ENCODE peak calls at places on chromosomes 11 and 22, in six cellular contexts. One of them, this sample, is unnamed.

GRCh38 chr11:114027941-114028340 is 31.6 kb upstream of the ZBTB16 start:
- DNase-seq in MM.1S: no peak
- DNase-seq in left ventricle myocardium inferior: no peak
- DNase-seq in A549: no peak
- DNase-seq in IMR-90: no peak
- DNase-seq in psoas muscle: no peak
- DNase-seq in this sample: no peak

GRCh38 chr11:130945945-130946344 is 29.7 kb upstream of the SNX19 start:
- DNase-seq in MM.1S: no peak
- DNase-seq in left ventricle myocardium inferior: peak
- DNase-seq in A549: no peak
- DNase-seq in IMR-90: peak
- DNase-seq in psoas muscle: peak
- DNase-seq in this sample: peak

GRCh38 chr22:27422442-27422841 is 379.1 kb downstream of the MN1 start:
- DNase-seq in MM.1S: no peak
- DNase-seq in left ventricle myocardium inferior: no peak
- DNase-seq in A549: no peak
- DNase-seq in IMR-90: no peak
- DNase-seq in psoas muscle: no peak
- DNase-seq in this sample: no peak

GRCh38 chr11:43931717-43932039 is 10.8 kb upstream of the C11orf96 start:
- DNase-seq in MM.1S: no peak
- DNase-seq in left ventricle myocardium inferior: no peak
- DNase-seq in A549: peak
- DNase-seq in IMR-90: no peak
- DNase-seq in psoas muscle: no peak
- DNase-seq in this sample: no peak

GRCh38 chr11:92662580-92662979 is 306.9 kb upstream of the MTNR1B start:
- DNase-seq in MM.1S: no peak
- DNase-seq in left ventricle myocardium inferior: no peak
- DNase-seq in A549: no peak
- DNase-seq in IMR-90: no peak
- DNase-seq in psoas muscle: no peak
- DNase-seq in this sample: no peak

GRCh38 chr11:123231263-123231662 is 36.2 kb upstream of the CLMP start:
- DNase-seq in MM.1S: no peak
- DNase-seq in left ventricle myocardium inferior: no peak
- DNase-seq in A549: peak
- DNase-seq in IMR-90: peak
- DNase-seq in psoas muscle: no peak
- DNase-seq in this sample: no peak

GRCh38 chr22:45639747-45640102 is 31.9 kb upstream of the ATXN10 start:
- DNase-seq in MM.1S: no peak
- DNase-seq in left ventricle myocardium inferior: no peak
- DNase-seq in A549: no peak
- DNase-seq in IMR-90: no peak
- DNase-seq in psoas muscle: no peak
- DNase-seq in this sample: no peak

GRCh38 chr22:28600546-28601143 is 79.0 kb downstream of the TTC28 start:
- DNase-seq in MM.1S: peak
- DNase-seq in left ventricle myocardium inferior: no peak
- DNase-seq in A549: peak
- DNase-seq in IMR-90: peak
- DNase-seq in psoas muscle: no peak
- DNase-seq in this sample: peak

GRCh38 chr22:43136255-43136654 is 6.9 kb downstream of the MCAT start:
- DNase-seq in MM.1S: no peak
- DNase-seq in left ventricle myocardium inferior: peak
- DNase-seq in A549: peak
- DNase-seq in IMR-90: peak
- DNase-seq in psoas muscle: no peak
- DNase-seq in this sample: no peak

GRCh38 chr11:70433038-70433437 is 34.7 kb downstream of the CTTN start:
- DNase-seq in MM.1S: no peak
- DNase-seq in left ventricle myocardium inferior: no peak
- DNase-seq in A549: no peak
- DNase-seq in IMR-90: no peak
- DNase-seq in psoas muscle: no peak
- DNase-seq in this sample: no peak

GRCh38 chr11:91174734-91175133 is 951.9 kb upstream of the CHORDC1 start:
- DNase-seq in MM.1S: no peak
- DNase-seq in left ventricle myocardium inferior: no peak
- DNase-seq in A549: no peak
- DNase-seq in IMR-90: no peak
- DNase-seq in psoas muscle: no peak
- DNase-seq in this sample: no peak

GRCh38 chr22:29128891-29129643 is 56.2 kb downstream of the KREMEN1 start:
- DNase-seq in MM.1S: no peak
- DNase-seq in left ventricle myocardium inferior: no peak
- DNase-seq in A549: no peak
- DNase-seq in IMR-90: peak
- DNase-seq in psoas muscle: no peak
- DNase-seq in this sample: no peak

GRCh38 chr11:58924230-58924629 is 15.1 kb upstream of the GLYATL1 start:
- DNase-seq in MM.1S: no peak
- DNase-seq in left ventricle myocardium inferior: no peak
- DNase-seq in A549: no peak
- DNase-seq in IMR-90: no peak
- DNase-seq in psoas muscle: no peak
- DNase-seq in this sample: no peak

GRCh38 chr11:57217053-57217452 is 20.0 kb downstream of the APLNR start:
- DNase-seq in MM.1S: no peak
- DNase-seq in left ventricle myocardium inferior: peak
- DNase-seq in A549: no peak
- DNase-seq in IMR-90: no peak
- DNase-seq in psoas muscle: no peak
- DNase-seq in this sample: no peak

GRCh38 chr22:20298803-20299735 is 20.8 kb downstream of the DGCR6L start:
- DNase-seq in MM.1S: peak
- DNase-seq in left ventricle myocardium inferior: peak
- DNase-seq in A549: peak
- DNase-seq in IMR-90: peak
- DNase-seq in psoas muscle: peak
- DNase-seq in this sample: peak

GRCh38 chr22:21015051-21016006 is at the start of gene P2RX6:
- DNase-seq in MM.1S: no peak
- DNase-seq in left ventricle myocardium inferior: no peak
- DNase-seq in A549: no peak
- DNase-seq in IMR-90: peak
- DNase-seq in psoas muscle: peak
- DNase-seq in this sample: no peak

GRCh38 chr11:118366287-118366686 is 6.9 kb downstream of the UBE4A start:
- DNase-seq in MM.1S: no peak
- DNase-seq in left ventricle myocardium inferior: no peak
- DNase-seq in A549: no peak
- DNase-seq in IMR-90: no peak
- DNase-seq in psoas muscle: no peak
- DNase-seq in this sample: no peak

GRCh38 chr22:31646186-31647019 is 15.6 kb downstream of the PISD start:
- DNase-seq in MM.1S: no peak
- DNase-seq in left ventricle myocardium inferior: no peak
- DNase-seq in A549: peak
- DNase-seq in IMR-90: peak
- DNase-seq in psoas muscle: no peak
- DNase-seq in this sample: peak

GRCh38 chr11:1823376-1824220 is 11.2 kb upstream of the SYT8 start:
- DNase-seq in MM.1S: no peak
- DNase-seq in left ventricle myocardium inferior: no peak
- DNase-seq in A549: no peak
- DNase-seq in IMR-90: no peak
- DNase-seq in psoas muscle: no peak
- DNase-seq in this sample: no peak

GRCh38 chr11:88179966-88180629 is 4.9 kb upstream of the RAB38 start:
- DNase-seq in MM.1S: no peak
- DNase-seq in left ventricle myocardium inferior: no peak
- DNase-seq in A549: no peak
- DNase-seq in IMR-90: peak
- DNase-seq in psoas muscle: no peak
- DNase-seq in this sample: peak

GRCh38 chr22:49971232-49972162 is 10.9 kb downstream of the PIM3 start:
- DNase-seq in MM.1S: peak
- DNase-seq in left ventricle myocardium inferior: peak
- DNase-seq in A549: peak
- DNase-seq in IMR-90: no peak
- DNase-seq in psoas muscle: peak
- DNase-seq in this sample: no peak

GRCh38 chr22:45083659-45084305 is 74.0 kb upstream of the PHF21B start:
- DNase-seq in MM.1S: no peak
- DNase-seq in left ventricle myocardium inferior: no peak
- DNase-seq in A549: peak
- DNase-seq in IMR-90: peak
- DNase-seq in psoas muscle: no peak
- DNase-seq in this sample: peak

GRCh38 chr11:79949574-79949973 is 508.7 kb upstream of the TENM4 start:
- DNase-seq in MM.1S: no peak
- DNase-seq in left ventricle myocardium inferior: no peak
- DNase-seq in A549: no peak
- DNase-seq in IMR-90: no peak
- DNase-seq in psoas muscle: no peak
- DNase-seq in this sample: no peak

GRCh38 chr11:13663631-13664071 is 4.8 kb upstream of the FAR1 start:
- DNase-seq in MM.1S: no peak
- DNase-seq in left ventricle myocardium inferior: no peak
- DNase-seq in A549: no peak
- DNase-seq in IMR-90: peak
- DNase-seq in psoas muscle: no peak
- DNase-seq in this sample: peak

GRCh38 chr22:33803371-33803770 is 116.9 kb downstream of the LARGE1 start:
- DNase-seq in MM.1S: no peak
- DNase-seq in left ventricle myocardium inferior: no peak
- DNase-seq in A549: peak
- DNase-seq in IMR-90: peak
- DNase-seq in psoas muscle: no peak
- DNase-seq in this sample: no peak

GRCh38 chr11:131904756-131905155 is 534.3 kb downstream of the NTM start:
- DNase-seq in MM.1S: no peak
- DNase-seq in left ventricle myocardium inferior: no peak
- DNase-seq in A549: no peak
- DNase-seq in IMR-90: no peak
- DNase-seq in psoas muscle: no peak
- DNase-seq in this sample: no peak

GRCh38 chr11:62556102-62556871 is 9.7 kb upstream of the AHNAK start:
- DNase-seq in MM.1S: peak
- DNase-seq in left ventricle myocardium inferior: peak
- DNase-seq in A549: peak
- DNase-seq in IMR-90: peak
- DNase-seq in psoas muscle: peak
- DNase-seq in this sample: peak

GRCh38 chr11:62559204-62559603 is 12.6 kb upstream of the AHNAK start:
- DNase-seq in MM.1S: no peak
- DNase-seq in left ventricle myocardium inferior: no peak
- DNase-seq in A549: no peak
- DNase-seq in IMR-90: no peak
- DNase-seq in psoas muscle: no peak
- DNase-seq in this sample: no peak

GRCh38 chr11:62556872-62557631 is 10.4 kb upstream of the AHNAK start:
- DNase-seq in MM.1S: peak
- DNase-seq in left ventricle myocardium inferior: no peak
- DNase-seq in A549: no peak
- DNase-seq in IMR-90: peak
- DNase-seq in psoas muscle: no peak
- DNase-seq in this sample: no peak

GRCh38 chr11:62558669-62559068 is 12.1 kb upstream of the AHNAK start:
- DNase-seq in MM.1S: no peak
- DNase-seq in left ventricle myocardium inferior: peak
- DNase-seq in A549: no peak
- DNase-seq in IMR-90: no peak
- DNase-seq in psoas muscle: no peak
- DNase-seq in this sample: no peak

GRCh38 chr11:62560566-62561103 is 13.1 kb downstream of the EEF1G start:
- DNase-seq in MM.1S: peak
- DNase-seq in left ventricle myocardium inferior: peak
- DNase-seq in A549: peak
- DNase-seq in IMR-90: peak
- DNase-seq in psoas muscle: peak
- DNase-seq in this sample: peak
- TF ChIP-seq CTCF in MM.1S: peak
- TF ChIP-seq CTCF in left ventricle myocardium inferior: peak
- TF ChIP-seq CTCF in A549: peak
- TF ChIP-seq CTCF in IMR-90: peak
- TF ChIP-seq CTCF in psoas muscle: peak
- TF ChIP-seq CTCF in this sample: peak

DNA sequence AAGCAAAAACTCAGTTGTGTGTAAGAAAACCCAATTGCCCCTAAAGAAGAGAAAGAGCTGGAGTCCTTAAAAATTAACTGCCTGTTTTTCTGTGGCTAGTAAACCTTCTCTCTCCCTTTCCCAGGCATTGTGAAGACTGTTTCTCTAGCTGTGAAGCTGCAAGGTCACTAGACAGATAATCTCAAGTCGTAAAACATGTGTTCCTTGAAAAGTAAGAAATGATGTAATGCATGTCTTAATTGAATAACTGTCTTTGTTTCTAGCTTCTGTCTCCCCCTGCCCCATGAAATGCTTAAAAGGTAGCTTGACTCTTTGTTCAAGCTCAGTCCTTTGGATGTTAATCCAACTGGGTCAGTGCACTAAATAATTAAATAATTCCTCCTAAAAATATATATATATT is 29.5 kb upstream of the FAM181B start:
- DNase-seq in MM.1S: no peak
- DNase-seq in left ventricle myocardium inferior: no peak
- DNase-seq in A549: no peak
- DNase-seq in IMR-90: no peak
- DNase-seq in psoas muscle: no peak
- DNase-seq in this sample: no peak
- H3K27ac ChIP-seq in MM.1S: no peak
- H3K27ac ChIP-seq in left ventricle myocardium inferior: no peak
- H3K27ac ChIP-seq in A549: no peak
- H3K27ac ChIP-seq in IMR-90: no peak
- H3K27ac ChIP-seq in psoas muscle: no peak
- H3K27ac ChIP-seq in this sample: no peak

GRCh38 chr11:19342036-19342435 is 101.3 kb upstream of the E2F8 start:
- DNase-seq in MM.1S: no peak
- DNase-seq in left ventricle myocardium inferior: no peak
- DNase-seq in A549: no peak
- DNase-seq in IMR-90: no peak
- DNase-seq in psoas muscle: no peak
- DNase-seq in this sample: no peak
- TF ChIP-seq CTCF in MM.1S: no peak
- TF ChIP-seq CTCF in left ventricle myocardium inferior: no peak
- TF ChIP-seq CTCF in A549: no peak
- TF ChIP-seq CTCF in IMR-90: no peak
- TF ChIP-seq CTCF in psoas muscle: no peak
- TF ChIP-seq CTCF in this sample: no peak

GRCh38 chr11:44946268-44946667 is 4.4 kb downstream of the TP53I11 start:
- DNase-seq in MM.1S: no peak
- DNase-seq in left ventricle myocardium inferior: peak
- DNase-seq in A549: no peak
- DNase-seq in IMR-90: no peak
- DNase-seq in psoas muscle: peak
- DNase-seq in this sample: no peak
- H3K27ac ChIP-seq in MM.1S: no peak
- H3K27ac ChIP-seq in left ventricle myocardium inferior: peak
- H3K27ac ChIP-seq in A549: no peak
- H3K27ac ChIP-seq in IMR-90: no peak
- H3K27ac ChIP-seq in psoas muscle: peak
- H3K27ac ChIP-seq in this sample: peak

This sample was measured in RWPE1.